ENCODE peak calls at places on chromosomes 4 and X, in five cellular contexts. O is mesendoderm, H is small intestine, X is cerebellum, Z is HEK293T. K is an unnamed sample.

GRCh38 chrX:70262952-70263567 is 3.1 kb upstream of the P2RY4 start:
- DNase-seq in X (no peak), H (peak), Z (peak), O (peak), K (peak)

GRCh38 chr4:25223770-25224375 is 10.0 kb upstream of the PI4K2B start:
- DNase-seq in Z (no peak), H (no peak), O (peak), X (no peak), K (no peak)

GRCh38 chrX:25191403-25191802 is 175.6 kb upstream of the ARX start:
- DNase-seq in X (no peak), O (peak), H (no peak), Z (peak), K (no peak)

GRCh38 chr4:776743-777441 is 49.0 kb downstream of the CPLX1 start:
- DNase-seq in O (no peak), X (no peak), Z (no peak), H (no peak), K (no peak)

GRCh38 chr4:677431-678293 is 3.3 kb downstream of the MYL5 start:
- DNase-seq in X (no peak), Z (no peak), H (peak), O (no peak), K (peak)

GRCh38 chr4:38759077-38759789 is 23.6 kb downstream of the TLR10 start:
- DNase-seq in H (peak), O (peak), Z (peak), X (peak), K (peak)

GRCh38 chr4:118734491-118735205 is 49.5 kb downstream of the METTL14 start:
- DNase-seq in X (no peak), O (no peak), Z (no peak), H (no peak), K (no peak)

GRCh38 chr4:162921178-162921785 is 245.4 kb downstream of the NAF1 start:
- DNase-seq in Z (no peak), X (no peak), O (peak), H (no peak), K (no peak)

GRCh38 chr4:76108467-76109181 is 34.1 kb downstream of the ART3 start:
- DNase-seq in O (peak), X (no peak), H (no peak), Z (peak), K (peak)

K was measured in HepG2.